ENCODE peak calls at places on chromosomes 11 and 22, in six cellular contexts. Z is HCT116, R is endothelial cell of umbilical vein, E is WTC11, C is NB4, D is SK-N-SH. L is an unnamed sample.

GRCh38 chr11:64814712-64815187 is 4.4 kb upstream of the MEN1 start:
- DNase-seq in D (no peak), R (no peak), C (peak), Z (no peak), E (no peak), L (no peak)

GRCh38 chr11:77959434-77959833 is 35.0 kb downstream of the INTS4 start:
- DNase-seq in Z (no peak), R (peak), D (no peak), C (no peak), E (no peak), L (no peak)

GRCh38 chr11:74570266-74571061 is 21.9 kb upstream of the POLD3 start:
- DNase-seq in D (peak), R (peak), C (peak), Z (peak), E (peak), L (peak)

GRCh38 chr11:72000591-72000867 is 1.8 kb downstream of the IL18BP start:
- DNase-seq in R (no peak), E (no peak), D (no peak), C (no peak), Z (no peak), L (no peak)

GRCh38 chr11:28673687-28674431 is 565.7 kb downstream of the METTL15 start:
- DNase-seq in D (no peak), E (no peak), Z (peak), C (no peak), R (no peak), L (no peak)

GRCh38 chr11:76823481-76824028 is 37.2 kb upstream of the ACER3 start:
- DNase-seq in Z (peak), R (peak), E (no peak), D (no peak), C (peak), L (peak)

GRCh38 chr11:131192628-131193027 is 177.8 kb upstream of the NTM start:
- DNase-seq in Z (no peak), C (no peak), E (no peak), D (no peak), R (no peak), L (no peak)

GRCh38 chr11:113715882-113716625 is 9.9 kb upstream of the TMPRSS5 start:
- DNase-seq in Z (no peak), R (no peak), C (no peak), D (no peak), E (no peak), L (no peak)

GRCh38 chr11:123775274-123775673 is 21.0 kb upstream of the OR6X1 start:
- DNase-seq in D (no peak), Z (no peak), C (no peak), R (no peak), E (peak), L (no peak)

GRCh38 chr11:78822931-78823423 is 248.3 kb upstream of the NARS2 start:
- DNase-seq in E (no peak), R (no peak), Z (no peak), C (no peak), D (no peak), L (no peak)

GRCh38 chr22:23365524-23365923 is 185.2 kb downstream of the BCR start:
- DNase-seq in D (no peak), E (no peak), R (no peak), Z (no peak), C (no peak), L (no peak)

GRCh38 chr11:45212566-45213315 is 66.3 kb downstream of the PRDM11 start:
- DNase-seq in E (peak), Z (no peak), C (peak), D (no peak), R (no peak), L (peak)
- TF ChIP-seq MAX in E (no peak), Z (no peak), C (no peak), D (no peak), R (no peak), L (no peak)

DNA sequence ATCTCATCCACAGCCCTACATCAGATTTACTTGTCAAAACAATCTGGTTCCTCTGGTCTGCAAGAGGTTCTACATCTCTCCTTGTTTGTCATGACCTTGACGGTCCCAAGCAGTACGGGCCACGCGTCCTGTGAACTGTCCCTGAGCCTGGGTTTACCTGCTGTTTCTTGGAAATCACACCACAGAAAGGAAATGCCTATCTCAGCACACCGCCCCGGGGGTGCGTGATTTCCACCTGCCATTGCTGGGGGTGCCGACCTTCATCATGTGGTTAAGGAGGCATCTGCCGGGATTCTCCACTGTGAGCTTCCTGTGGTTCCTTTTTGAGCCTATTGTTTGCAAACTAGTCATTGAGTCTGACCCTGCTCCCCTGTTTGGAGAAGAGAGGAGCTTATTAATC is 1363.4 kb downstream of the BRD1 start:
- DNase-seq in Z (no peak), C (no peak), D (no peak), E (no peak), R (no peak), L (no peak)
- TF ChIP-seq MAX in Z (no peak), C (no peak), D (no peak), E (no peak), R (no peak), L (no peak)

DNA sequence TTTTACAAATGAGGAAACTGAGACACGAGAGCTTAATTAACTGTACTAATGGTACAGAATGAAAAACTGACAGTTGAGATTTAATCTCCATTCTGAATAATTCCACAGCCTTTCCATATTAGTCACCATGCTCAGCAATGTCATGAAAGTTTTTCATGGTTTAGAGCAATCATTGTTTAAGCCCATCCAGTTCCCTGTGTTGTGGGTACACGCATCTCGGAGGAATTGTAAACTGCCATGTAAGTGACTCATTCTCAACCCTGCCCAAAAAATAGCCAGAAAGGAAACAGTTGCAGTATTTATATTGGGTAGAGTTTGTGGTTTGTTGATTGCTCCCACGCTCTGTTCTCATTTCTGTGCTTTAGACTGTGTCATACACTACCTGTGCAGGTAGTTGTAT is 1790.8 kb downstream of the LRRC4C start:
- DNase-seq in C (peak), D (no peak), Z (no peak), R (no peak), E (no peak), L (no peak)
- TF ChIP-seq MAX in C (no peak), D (no peak), Z (no peak), R (no peak), E (no peak), L (no peak)

DNA sequence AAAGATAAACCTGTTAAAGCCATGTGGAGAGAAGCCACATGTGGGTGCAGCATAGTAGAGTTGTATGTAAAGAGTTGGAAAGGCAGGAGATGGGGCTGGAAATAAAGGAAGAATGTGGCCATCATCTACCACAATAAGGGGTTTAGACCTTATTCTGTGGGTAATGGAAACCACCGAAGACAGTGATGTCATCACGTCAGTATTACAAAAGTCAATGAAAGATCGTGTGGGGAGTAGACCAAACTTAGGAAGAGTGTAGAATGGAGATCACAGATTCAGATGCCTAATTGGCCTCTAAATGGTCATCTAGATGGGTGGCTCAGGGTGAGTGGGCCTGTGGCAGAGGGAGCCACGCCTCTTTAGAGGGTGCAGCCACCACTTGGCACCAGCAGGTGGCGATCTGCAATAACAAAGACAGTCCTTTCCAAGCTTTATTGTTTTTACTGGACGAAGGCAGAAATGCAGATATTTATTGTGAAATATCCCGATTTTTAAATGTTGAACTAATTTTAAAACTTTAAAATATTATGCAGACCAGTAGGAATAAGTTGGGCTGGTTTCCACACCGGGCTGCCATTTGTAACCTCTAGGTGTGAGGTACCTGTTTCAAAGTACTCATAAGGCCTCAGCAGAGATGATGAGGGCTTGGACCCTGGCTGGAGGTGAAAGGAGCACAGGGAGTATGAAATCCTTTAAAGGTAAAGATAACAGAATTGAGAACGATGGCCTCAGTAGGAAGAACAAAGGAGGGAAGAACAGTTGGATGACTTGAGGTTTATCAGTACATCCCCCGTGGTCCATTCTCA is 222.0 kb downstream of the DBX1 start:
- DNase-seq in D (peak), R (peak), C (peak), E (peak), Z (peak), L (peak)
- TF ChIP-seq MAX in D (no peak), R (no peak), C (no peak), E (no peak), Z (no peak), L (no peak)

DNA sequence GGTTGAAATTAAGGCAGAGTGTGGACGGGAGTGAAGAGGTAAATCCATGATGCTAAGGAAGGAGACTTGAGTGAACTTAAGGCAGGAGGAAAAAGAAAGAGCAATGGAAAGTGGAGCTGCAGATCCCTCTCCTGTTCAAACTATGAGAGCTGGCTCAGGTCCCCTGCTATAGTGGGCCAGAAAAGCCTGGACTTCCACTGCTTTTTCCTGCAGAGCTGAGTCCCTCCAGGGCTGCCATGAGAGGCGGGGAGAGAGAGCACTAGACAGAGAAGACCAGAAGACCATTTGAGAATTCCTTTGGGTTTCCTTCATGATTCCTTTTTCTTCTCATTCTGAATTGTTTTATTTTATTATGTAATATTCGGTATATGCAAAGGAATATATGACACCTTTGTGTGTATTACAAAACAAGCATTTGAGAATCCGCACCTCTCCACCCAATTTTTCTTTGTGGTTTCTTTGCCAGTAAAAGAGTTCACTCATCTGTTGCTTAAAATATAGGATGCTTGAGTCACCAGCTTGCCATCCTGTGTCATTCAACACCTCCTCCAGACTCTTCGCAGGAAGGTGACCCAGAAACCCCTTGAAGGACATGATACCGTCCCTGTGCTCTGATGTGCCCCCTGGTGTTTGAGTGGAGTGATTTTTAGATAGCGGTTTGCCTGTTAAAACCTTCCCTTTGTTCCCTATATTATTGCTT is 24.4 kb downstream of the SREBF2 start:
- DNase-seq in E (peak), R (peak), C (peak), D (peak), Z (peak), L (peak)
- TF ChIP-seq MAX in E (no peak), R (no peak), C (no peak), D (no peak), Z (peak), L (no peak)

GRCh38 chr22:46612904-46613605 is 7.1 kb upstream of the GRAMD4 start:
- DNase-seq in D (peak), Z (no peak), R (peak), C (no peak), E (no peak), L (no peak)

GRCh38 chr22:46613606-46613997 is 6.6 kb upstream of the GRAMD4 start:
- DNase-seq in E (no peak), Z (no peak), R (peak), D (no peak), C (peak), L (no peak)

GRCh38 chr22:46612341-46612903 is 7.8 kb upstream of the GRAMD4 start:
- DNase-seq in R (no peak), E (no peak), D (no peak), Z (no peak), C (no peak), L (no peak)

GRCh38 chr22:46611189-46611588 is 9.0 kb upstream of the GRAMD4 start:
- DNase-seq in Z (no peak), C (no peak), E (no peak), D (no peak), R (no peak), L (no peak)

DNA sequence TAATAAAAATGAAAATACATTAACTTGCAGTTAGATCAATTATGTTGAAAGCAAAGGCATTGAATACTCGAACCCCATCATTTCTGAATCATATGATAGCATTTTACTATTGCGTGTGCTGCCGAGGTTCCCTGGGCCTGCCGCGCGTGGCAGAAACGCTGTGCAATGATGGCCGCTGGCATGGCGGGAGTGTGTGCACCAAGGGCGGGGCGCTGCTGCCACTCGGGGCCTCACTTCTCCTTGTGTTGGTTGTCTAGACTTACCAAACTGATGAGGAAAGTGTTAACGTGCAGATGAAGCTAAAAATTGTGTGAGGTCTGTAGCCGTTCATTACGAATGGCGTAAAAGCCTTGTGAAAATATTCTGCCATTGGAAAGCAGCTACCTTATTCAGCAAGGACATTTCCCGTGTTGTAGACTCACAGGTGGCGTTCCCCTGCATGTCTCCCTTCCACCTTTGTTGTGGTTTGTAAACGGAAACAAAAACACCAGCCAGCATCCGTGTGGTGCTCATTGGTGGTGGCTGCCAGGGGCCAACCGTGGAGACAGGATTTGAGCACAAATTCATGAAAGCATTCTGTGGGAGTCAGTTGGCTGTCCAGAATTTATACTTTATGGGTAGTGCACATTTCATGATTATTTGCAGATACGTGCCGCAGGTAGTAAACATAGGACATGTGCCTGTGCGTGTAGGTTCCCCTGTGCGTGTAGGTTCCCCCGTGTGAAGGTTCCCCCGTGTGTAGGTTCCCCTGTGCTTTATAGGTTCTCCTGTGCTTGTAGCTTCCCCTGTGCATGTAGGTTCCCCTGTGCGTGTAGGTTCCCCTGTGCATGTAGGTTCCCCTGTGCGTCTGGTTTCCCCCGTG is 5.9 kb upstream of the GRAMD4 start:
- DNase-seq in C (no peak), R (no peak), E (no peak), Z (no peak), D (no peak), L (no peak)
- TF ChIP-seq MAX in C (no peak), R (no peak), E (no peak), Z (no peak), D (no peak), L (no peak)

GRCh38 chr22:41369089-41369745 is 12.5 kb upstream of the TEF start:
- DNase-seq in C (no peak), D (no peak), E (no peak), R (no peak), Z (no peak), L (no peak)
- TF ChIP-seq MAX in C (no peak), D (no peak), E (no peak), R (no peak), Z (no peak), L (no peak)

GRCh38 chr11:73379189-73379880 is 3.1 kb downstream of the RELT start:
- DNase-seq in D (no peak), R (no peak), E (no peak), Z (no peak), C (no peak), L (no peak)
- TF ChIP-seq MAX in D (no peak), R (no peak), E (no peak), Z (no peak), C (no peak), L (no peak)